ENCODE peak calls at places on chromosome 18, in five cellular contexts. I is PC-3; D is heart right ventricle; Y is CD4-positive, alpha-beta memory T cell; P is adrenal gland. M is an unnamed sample. For H3K4me1 and H3K27me3, the result is how much of the 10 kb centered on the place peaks cover.

GRCh38 chr18:3492166-3492565 is 42.2 kb downstream of the TGIF1 start:
- DNase-seq in Y (no peak), D (no peak), I (no peak), P (no peak), M (no peak)

GRCh38 chr18:27865431-27865830 is 311.5 kb downstream of the CDH2 start:
- DNase-seq in I (peak), P (no peak), Y (no peak), D (no peak), M (no peak)

GRCh38 chr18:69622961-69623360 is 222.3 kb downstream of the DOK6 start:
- DNase-seq in P (no peak), I (no peak), Y (no peak), D (no peak), M (no peak)

GRCh38 chr18:59639821-59640220 is 57.4 kb downstream of the CCBE1 start:
- DNase-seq in P (no peak), Y (no peak), D (no peak), I (no peak), M (no peak)

GRCh38 chr18:35671952-35672603 is 90.5 kb downstream of the GALNT1 start:
- DNase-seq in P (no peak), D (no peak), I (no peak), Y (no peak), M (peak)

GRCh38 chr18:51029378-51029693 is 677 bp upstream of the SMAD4 start:
- DNase-seq in Y (no peak), P (no peak), D (no peak), I (peak), M (no peak)

GRCh38 chr18:74819433-74820059 is 221.9 kb downstream of the ZNF407 start:
- DNase-seq in I (peak), D (no peak), Y (no peak), P (no peak), M (peak)

GRCh38 chr18:4869101-4869500 is 328.0 kb downstream of the AKAIN1 start:
- DNase-seq in Y (no peak), D (no peak), I (no peak), P (no peak), M (no peak)

GRCh38 chr18:59040770-59041148 is 98.9 kb upstream of the SEC11C start:
- DNase-seq in P (no peak), I (no peak), Y (no peak), D (no peak), M (no peak)

GRCh38 chr18:31450409-31450808 is 2.9 kb downstream of the DSG3 start:
- DNase-seq in Y (no peak), I (no peak), P (no peak), D (no peak), M (no peak)

GRCh38 chr18:55509631-55510372 is 78.2 kb downstream of the TCF4 start:
- DNase-seq in Y (no peak), D (no peak), P (no peak), I (peak), M (no peak)

GRCh38 chr18:13811993-13812392 is 12.0 kb upstream of the MC5R start:
- DNase-seq in Y (no peak), D (no peak), P (no peak), I (peak), M (no peak)

GRCh38 chr18:59681521-59682004 is 15.7 kb downstream of the CCBE1 start:
- DNase-seq in D (no peak), I (no peak), Y (no peak), P (no peak), M (no peak)

GRCh38 chr18:9885170-9886004 is at the start of gene TXNDC2:
- DNase-seq in Y (no peak), D (no peak), P (no peak), I (no peak), M (no peak)

GRCh38 chr18:56168049-56168781 is 470.2 kb downstream of the TXNL1 start:
- DNase-seq in I (peak), Y (no peak), P (peak), D (no peak), M (peak)

GRCh38 chr18:35747894-35748472 is 166.4 kb downstream of the GALNT1 start:
- DNase-seq in D (no peak), Y (no peak), I (no peak), P (no peak), M (no peak)

GRCh38 chr18:7158201-7158600 is 40.6 kb upstream of the LAMA1 start:
- DNase-seq in D (no peak), P (no peak), Y (no peak), I (peak), M (no peak)

GRCh38 chr18:6775702-6776101 is 46.2 kb downstream of the ARHGAP28 start:
- DNase-seq in I (no peak), Y (no peak), D (no peak), P (no peak), M (no peak)

GRCh38 chr18:42976869-42977268 is 138.6 kb downstream of the RIT2 start:
- DNase-seq in I (no peak), Y (no peak), D (no peak), P (no peak), M (no peak)

GRCh38 chr18:79949571-79950439 is 1.6 kb downstream of the SLC66A2 start:
- DNase-seq in P (no peak), Y (no peak), I (no peak), D (peak), M (no peak)

DNA sequence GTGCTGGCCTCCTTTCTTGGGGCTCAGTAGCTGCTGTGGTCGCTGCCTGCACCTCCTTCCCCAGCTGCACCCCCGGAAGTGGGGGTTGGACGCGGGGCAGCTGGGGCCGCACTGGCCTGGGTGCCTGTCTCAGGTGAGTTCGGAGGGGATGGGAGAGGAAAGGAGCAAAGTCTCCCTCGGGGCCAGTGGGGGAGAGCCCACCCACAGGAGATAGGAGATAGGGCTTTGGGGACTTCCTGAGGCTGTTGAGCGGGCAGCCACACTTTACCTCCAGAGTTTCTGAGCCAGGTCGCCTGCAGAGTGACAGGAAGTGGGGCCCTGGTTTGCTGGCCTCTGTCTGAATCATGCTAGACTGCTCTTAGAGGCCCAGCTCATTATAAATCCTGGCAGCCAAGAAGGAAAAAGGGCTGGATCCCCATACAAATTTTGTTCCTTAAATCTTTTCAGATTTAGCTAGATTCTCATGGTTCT is 8.1 kb downstream of the MBP start:
- DNase-seq in Y (peak), P (no peak), I (peak), D (no peak), M (peak)
- H3K4me1 ChIP-seq in Y (half or more), P (under half), I (under half), D (under half), M (under half)

GRCh38 chr18:25895518-25895917 is 194.9 kb downstream of the SS18 start:
- DNase-seq in D (no peak), P (no peak), I (no peak), Y (no peak), M (no peak)
- H3K4me3 ChIP-seq in D (no peak), P (no peak), I (no peak), Y (no peak), M (no peak)

GRCh38 chr18:2169656-2170055 is 401.6 kb downstream of the METTL4 start:
- DNase-seq in I (peak), P (no peak), D (no peak), Y (no peak), M (peak)
- H3K27me3 ChIP-seq in I (under half), P (under half), D (under half), Y (under half), M (under half)

DNA sequence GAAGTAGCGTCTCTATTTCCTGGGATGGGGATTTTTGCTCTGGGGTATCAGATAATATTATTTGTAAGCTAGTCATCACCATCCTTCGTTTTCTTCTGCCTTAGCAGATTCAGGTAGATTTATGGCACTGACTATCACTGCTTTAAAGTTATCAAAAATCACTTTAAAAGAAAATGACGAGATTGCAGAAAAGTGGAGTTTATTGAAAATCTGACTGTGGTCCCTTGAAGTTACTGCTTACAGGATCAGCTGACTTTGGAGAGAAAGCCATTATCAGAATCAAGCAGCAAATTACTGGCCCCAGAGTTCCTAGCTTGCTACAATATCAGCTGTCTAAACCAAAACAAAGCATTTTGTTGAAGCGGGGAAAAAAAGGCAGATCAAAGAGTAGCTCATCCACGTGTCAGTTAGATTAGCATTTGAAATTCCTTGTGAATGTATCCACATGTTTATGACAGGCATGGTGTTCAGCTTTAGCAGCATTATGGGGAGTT is 18.5 kb downstream of the MBP start:
- DNase-seq in P (no peak), I (no peak), Y (no peak), D (no peak), M (no peak)
- H3K4me1 ChIP-seq in P (under half), I (under half), Y (half or more), D (under half), M (under half)

GRCh38 chr18:49811151-49811938 is 2.0 kb downstream of the ACAA2 start:
- DNase-seq in P (no peak), I (peak), D (no peak), Y (no peak), M (peak)
- H3K4me3 ChIP-seq in P (no peak), I (no peak), D (no peak), Y (no peak), M (no peak)

DNA sequence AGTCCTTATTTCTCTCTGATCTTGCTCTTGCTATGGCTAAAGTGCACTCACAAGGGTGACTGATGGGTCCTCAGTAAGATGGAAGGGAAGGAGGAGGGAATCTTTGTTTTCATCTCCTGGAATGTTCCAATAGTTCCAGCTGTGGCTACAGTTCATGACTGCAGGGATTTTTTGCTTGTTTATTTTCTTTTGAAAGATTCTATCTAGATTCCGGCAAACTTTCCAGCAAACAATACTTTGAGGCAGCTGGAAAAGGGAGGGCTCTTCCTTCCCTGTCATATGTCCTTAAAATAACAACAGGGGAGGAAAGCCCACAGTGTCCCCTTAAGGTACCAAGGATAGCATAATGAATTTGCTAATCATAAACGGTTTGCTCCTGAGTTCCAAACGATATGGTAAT is 111.3 kb upstream of the SLC14A2 start:
- DNase-seq in P (no peak), I (no peak), Y (no peak), D (no peak), M (no peak)
- H3K27me3 ChIP-seq in P (under half), I (under half), Y (under half), D (under half), M (under half)

GRCh38 chr18:32875625-32876024 is 102.8 kb upstream of the KLHL14 start:
- DNase-seq in I (no peak), D (no peak), Y (no peak), P (no peak), M (no peak)
- H3K4me1 ChIP-seq in I (under half), D (under half), Y (under half), P (under half), M (under half)